ENCODE peak calls at places on chromosomes 2 and 18, in seven cellular contexts. S is sciatic nerve; E is small intestine; A is activated naive CD8-positive, alpha-beta T cell treated with anti-CD3 and anti-CD28 coated beads, Interleukin-2, amount 50 U/mL, for 24 hours; U is NT2/D1; Z is A549; P is heart right ventricle. Y is an unnamed sample.

GRCh38 chr2:37378411-37378810 is 34.0 kb downstream of the QPCT start:
- DNase-seq in S (no peak), E (no peak), A (no peak), U (no peak), Z (no peak), P (no peak), Y (no peak)

GRCh38 chr2:68714866-68715265 is 19.7 kb upstream of the ARHGAP25 start:
- DNase-seq in S (no peak), E (peak; percentile 45), A (peak; percentile 47), U (no peak), Z (no peak), P (peak; percentile 31), Y (no peak)

GRCh38 chr2:15559800-15560403 is 1.2 kb downstream of the NBAS start:
- DNase-seq in S (no peak), E (no peak), A (no peak), U (no peak), Z (no peak), P (no peak), Y (no peak)

GRCh38 chr2:11899264-11899818 is 152.9 kb downstream of the LPIN1 start:
- DNase-seq in S (no peak), E (no peak), A (no peak), U (no peak), Z (no peak), P (no peak), Y (peak; percentile 44)

GRCh38 chr18:62389761-62390481 is 64.8 kb downstream of the TNFRSF11A start:
- DNase-seq in S (no peak), E (no peak), A (no peak), U (no peak), Z (peak; percentile 34), P (no peak), Y (no peak)

GRCh38 chr2:166610180-166610919 is 116.3 kb upstream of the SCN7A start:
- DNase-seq in S (no peak), E (no peak), A (peak; percentile 2), U (no peak), Z (no peak), P (peak; percentile 11), Y (no peak)

GRCh38 chr2:177724398-177725287 is 332.1 kb downstream of the AGPS start:
- DNase-seq in S (peak; percentile 75), E (peak; percentile 44), A (peak; percentile 43), U (peak; percentile 33), Z (peak; percentile 44), P (peak; percentile 36), Y (peak; percentile 30)

GRCh38 chr18:41320090-41320489 is 634.9 kb upstream of the PIK3C3 start:
- DNase-seq in S (no peak), E (no peak), A (no peak), U (no peak), Z (no peak), P (no peak), Y (no peak)

GRCh38 chr2:148653437-148653836 is 8.9 kb downstream of the EPC2 start:
- DNase-seq in S (no peak), E (no peak), A (no peak), U (no peak), Z (no peak), P (no peak), Y (no peak)

GRCh38 chr2:26669099-26669498 is 23.4 kb upstream of the KCNK3 start:
- DNase-seq in S (peak; percentile 25), E (no peak), A (no peak), U (no peak), Z (no peak), P (no peak), Y (no peak)

GRCh38 chr2:127469974-127470373 is 51.7 kb downstream of the PROC start:
- DNase-seq in S (no peak), E (no peak), A (no peak), U (no peak), Z (no peak), P (no peak), Y (no peak)

GRCh38 chr2:203591642-203592041 is 56.5 kb upstream of the RAPH1 start:
- DNase-seq in S (no peak), E (no peak), A (no peak), U (no peak), Z (no peak), P (no peak), Y (no peak)

GRCh38 chr2:98607741-98608117 is 583 bp downstream of the COA5 start:
- DNase-seq in S (no peak), E (peak; percentile 30), A (no peak), U (no peak), Z (no peak), P (no peak), Y (peak; percentile 38)

GRCh38 chr18:55501594-55502345 is 86.2 kb downstream of the TCF4 start:
- DNase-seq in S (no peak), E (no peak), A (no peak), U (no peak), Z (no peak), P (no peak), Y (no peak)

GRCh38 chr2:164784376-164784775 is 57.2 kb downstream of the COBLL1 start:
- DNase-seq in S (no peak), E (no peak), A (no peak), U (peak; percentile 56), Z (no peak), P (no peak), Y (no peak)

GRCh38 chr2:104856086-104856972 is 2.4 kb downstream of the POU3F3 start:
- DNase-seq in S (no peak), E (no peak), A (no peak), U (no peak), Z (peak; percentile 33), P (no peak), Y (no peak)

GRCh38 chr2:46842876-46843275 is 72.7 kb downstream of the MCFD2 start:
- DNase-seq in S (peak; percentile 6), E (no peak), A (no peak), U (no peak), Z (no peak), P (no peak), Y (no peak)

GRCh38 chr2:96423866-96424265 is 81.3 kb downstream of the NEURL3 start:
- DNase-seq in S (no peak), E (no peak), A (no peak), U (no peak), Z (no peak), P (no peak), Y (no peak)

GRCh38 chr2:10253596-10254372 is 48.9 kb upstream of the HPCAL1 start:
- DNase-seq in S (peak; percentile 32), E (peak; percentile 30), A (no peak), U (no peak), Z (no peak), P (no peak), Y (no peak)

GRCh38 chr2:234363011-234363487 is 133.8 kb downstream of the ARL4C start:
- DNase-seq in S (no peak), E (no peak), A (no peak), U (peak; percentile 90), Z (peak; percentile 98), P (no peak), Y (no peak)

GRCh38 chr2:58204195-58204959 is 36.7 kb downstream of the FANCL start:
- DNase-seq in S (no peak), E (no peak), A (no peak), U (no peak), Z (no peak), P (no peak), Y (no peak)

Y was measured in HS-5.